ENCODE peak calls at places on chromosomes 11 and 22, in four cellular contexts. Q, V, D and E are unnamed samples.

GRCh38 chr11:66290332-66290629 is 1.3 kb upstream of the YIF1A start:
- DNase-seq in Q (no peak), V (no peak), D (no peak), E (no peak)

GRCh38 chr22:33656808-33657628 is 263.3 kb downstream of the LARGE1 start:
- DNase-seq in D (no peak), Q (peak; percentile 20), V (no peak), E (no peak)

GRCh38 chr11:122453586-122453985 is 201.9 kb upstream of the UBASH3B start:
- DNase-seq in V (no peak), D (no peak), Q (no peak), E (no peak)

GRCh38 chr11:109130910-109131309 is 291.1 kb upstream of the C11orf87 start:
- DNase-seq in D (no peak), Q (no peak), V (no peak), E (no peak)

GRCh38 chr22:30968015-30968923 is at the start of gene MORC2:
- DNase-seq in Q (no peak), V (no peak), D (peak; percentile 27), E (peak; percentile 58)

GRCh38 chr11:118152020-118152551 is 537 bp downstream of the SCN4B start:
- DNase-seq in V (no peak), Q (no peak), D (no peak), E (no peak)

GRCh38 chr11:77644887-77645286 is 7.3 kb upstream of the CLNS1A start:
- DNase-seq in Q (no peak), V (no peak), D (no peak), E (no peak)

GRCh38 chr11:27028653-27029052 is 12.0 kb upstream of the BBOX1 start:
- DNase-seq in D (no peak), Q (no peak), V (no peak), E (no peak)

GRCh38 chr22:45977003-45977395 is at the start of gene WNT7B:
- DNase-seq in D (peak; percentile 35), V (no peak), Q (peak; percentile 53), E (no peak)

GRCh38 chr11:66882540-66882939 is 25.7 kb downstream of the LRFN4 start:
- DNase-seq in D (no peak), V (no peak), Q (no peak), E (no peak)

GRCh38 chr22:30186048-30186447 is 60.5 kb downstream of the LIF start:
- DNase-seq in V (no peak), D (no peak), Q (no peak), E (no peak)

GRCh38 chr11:121464352-121464946 is 11.7 kb upstream of the SORL1-AS1 start:
- DNase-seq in V (no peak), D (peak; percentile 47), Q (peak; percentile 78), E (peak; percentile 15)

GRCh38 chr22:23248583-23248982 is 68.3 kb downstream of the BCR start:
- DNase-seq in D (no peak), V (no peak), Q (no peak), E (peak; percentile 53)

DNA sequence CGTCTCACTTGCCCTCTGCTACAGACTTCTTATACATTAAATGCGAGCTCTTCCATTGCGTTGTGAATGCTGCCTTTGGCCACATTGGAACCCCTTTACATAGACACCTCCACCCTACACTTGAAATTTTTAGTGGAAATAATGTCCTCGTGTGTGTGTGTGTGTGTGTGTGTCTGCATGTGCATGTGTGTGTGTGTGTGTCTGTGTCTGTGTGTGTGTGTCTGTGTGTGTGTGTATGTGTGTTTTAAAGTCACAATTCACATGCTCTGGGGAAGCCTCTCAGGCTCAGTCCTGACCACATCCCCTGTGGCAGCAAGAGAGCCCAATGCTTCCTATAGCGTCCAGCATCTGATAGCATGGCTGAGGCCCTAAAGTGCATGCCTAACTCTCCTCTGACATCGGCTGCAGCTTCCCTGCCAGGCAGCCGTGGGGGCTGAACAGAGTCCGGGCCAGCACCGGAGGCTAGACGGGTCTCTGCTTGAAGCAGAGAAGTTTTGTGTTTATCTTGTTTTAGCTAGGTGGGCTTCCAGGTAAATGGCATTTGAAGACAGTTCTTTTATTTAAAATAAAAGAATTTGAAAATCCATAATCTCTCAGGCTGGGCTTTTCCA is 64.5 kb upstream of the EMID1 start:
- DNase-seq in D (no peak), V (no peak), Q (no peak), E (no peak)
- TF ChIP-seq PBX3 in D (no peak), V (no peak), Q (no peak), E (no peak)

GRCh38 chr22:44673406-44673805 is 28.6 kb upstream of the PRR5 start:
- DNase-seq in D (no peak), V (no peak), Q (no peak), E (no peak)

GRCh38 chr22:44678980-44679647 is 22.9 kb upstream of the PRR5 start:
- DNase-seq in Q (no peak), V (no peak), D (no peak), E (no peak)

GRCh38 chr22:44677299-44678244 is 24.4 kb upstream of the PRR5 start:
- DNase-seq in D (no peak), V (no peak), Q (no peak), E (no peak)

GRCh38 chr22:44678245-44678979 is 23.6 kb upstream of the PRR5 start:
- DNase-seq in D (no peak), Q (no peak), V (no peak), E (no peak)

GRCh38 chr22:44676441-44677298 is 25.3 kb upstream of the PRR5 start:
- DNase-seq in D (peak; percentile 28), Q (peak; percentile 65), V (no peak), E (peak; percentile 89)
- TF ChIP-seq PBX3 in D (no peak), Q (no peak), V (no peak), E (no peak)

GRCh38 chr11:126855536-126855935 is 145.0 kb downstream of the KIRREL3 start:
- DNase-seq in D (no peak), Q (no peak), V (no peak), E (no peak)

GRCh38 chr11:126862664-126863247 is 137.8 kb downstream of the KIRREL3 start:
- DNase-seq in V (no peak), Q (no peak), D (no peak), E (no peak)

GRCh38 chr11:126861796-126862195 is 138.8 kb downstream of the KIRREL3 start:
- DNase-seq in D (no peak), V (no peak), Q (no peak), E (no peak)

GRCh38 chr11:126853732-126854131 is 146.8 kb downstream of the KIRREL3 start:
- DNase-seq in D (peak; percentile 7), V (no peak), Q (no peak), E (no peak)

DNA sequence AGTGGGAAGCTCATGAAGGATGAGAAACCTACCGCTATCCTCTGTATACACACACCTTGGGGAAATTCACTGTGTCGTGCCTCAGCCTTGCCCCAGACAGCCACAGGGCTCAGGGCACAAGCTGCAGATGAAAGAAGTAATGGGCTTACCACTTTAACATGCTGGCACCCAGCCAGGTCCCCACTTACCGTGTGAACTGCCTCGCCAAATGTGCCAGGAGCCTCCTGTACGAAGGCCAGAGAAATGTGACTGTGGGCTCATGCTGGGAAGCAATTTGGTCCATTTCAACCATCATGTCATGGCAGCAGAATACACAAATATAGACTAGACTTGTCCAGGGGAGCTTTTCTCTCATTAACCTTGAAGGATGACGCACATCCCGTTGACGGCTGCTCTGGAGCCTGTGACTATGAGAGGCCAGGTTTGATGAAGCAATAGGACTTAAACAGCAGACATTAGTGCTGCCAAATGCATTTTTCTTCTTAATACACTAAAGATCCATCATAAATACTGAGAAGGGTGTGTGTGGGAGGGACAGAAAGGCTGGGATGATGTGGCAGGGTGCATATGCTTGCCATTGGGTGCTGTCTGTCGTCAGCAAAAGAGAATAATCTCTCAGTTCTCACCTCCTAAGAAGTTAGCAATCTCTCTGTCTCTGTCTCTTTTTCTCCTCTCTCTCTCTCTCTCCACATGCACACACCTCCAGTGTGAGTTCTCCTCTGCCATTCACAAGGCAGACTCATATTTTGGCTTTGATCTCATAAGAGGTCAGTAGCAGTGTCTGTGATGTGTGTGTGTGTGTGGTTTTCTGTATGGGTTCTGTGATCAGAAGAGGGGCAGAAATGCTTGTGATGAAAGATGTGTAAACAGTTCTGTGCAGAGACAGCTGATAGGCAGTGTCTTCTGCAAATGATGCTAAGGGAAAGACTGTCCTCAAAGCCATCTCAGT is 142.4 kb downstream of the KIRREL3 start:
- DNase-seq in Q (peak; percentile 64), D (no peak), V (no peak), E (no peak)
- TF ChIP-seq PBX3 in Q (peak; percentile 80), D (no peak), V (no peak), E (no peak)

DNA sequence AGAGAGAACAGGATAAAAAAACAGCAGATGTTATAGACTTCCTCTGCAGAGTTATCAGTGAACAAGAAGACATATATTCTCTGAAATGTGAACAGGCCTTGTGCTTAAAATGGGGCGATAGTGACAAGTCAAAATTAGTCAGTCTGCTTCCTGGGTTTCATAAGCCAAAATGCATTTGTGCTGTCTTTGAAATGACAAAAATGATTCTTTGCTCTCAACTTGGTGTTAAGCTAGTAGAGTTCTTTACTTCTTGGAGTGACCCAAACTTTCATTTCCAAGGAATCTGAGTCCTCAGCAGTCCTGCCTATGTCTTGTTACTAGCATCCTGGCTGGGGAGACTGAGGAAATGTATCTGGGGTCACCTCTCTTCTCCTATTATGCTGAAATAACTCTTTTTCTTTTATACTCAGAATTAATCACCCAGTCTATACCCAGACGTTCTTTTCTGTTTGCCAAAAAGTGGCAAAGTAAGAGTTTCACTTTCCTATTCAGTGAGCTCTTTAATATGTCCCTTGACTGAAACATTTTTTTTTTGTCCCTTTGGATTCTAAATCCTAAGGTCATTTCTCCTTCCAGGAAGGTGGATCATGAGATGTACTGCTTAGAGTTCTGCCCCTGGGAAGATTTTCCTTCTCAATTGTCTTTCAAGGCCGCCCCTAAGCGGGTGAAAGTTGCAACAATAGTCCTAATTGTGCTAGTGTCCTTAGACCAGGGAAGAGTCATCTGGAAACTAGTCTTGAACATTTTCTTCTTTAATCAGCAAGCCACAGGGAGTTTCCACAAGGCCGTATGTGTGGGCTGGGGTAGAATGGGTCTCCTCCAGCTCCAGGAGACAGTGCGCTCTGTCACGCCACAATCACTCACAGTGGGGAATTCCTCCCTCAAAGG is 52.9 kb upstream of the RDX start:
- DNase-seq in D (no peak), Q (no peak), V (peak; percentile 94), E (no peak)
- TF ChIP-seq PBX3 in D (no peak), Q (no peak), V (peak; percentile 4), E (no peak)